ENCODE peak calls at places on chromosomes 16 and 17, in five cellular contexts. A is CD4-positive, CD25-positive, alpha-beta regulatory T cell; N is prostate gland; U is fibroblast of lung; L is psoas muscle. X is an unnamed sample.
A peak's percentile ranks its signal among the peaks of the same experiment; 100 is the strongest.

GRCh38 chr16:8867483-8868271 is 1.1 kb downstream of the CARHSP1 start:
- DNase-seq in A (peak; percentile 52), N (no peak), U (no peak), L (peak; percentile 69), X (peak; percentile 77)

GRCh38 chr17:40791808-40792436 is 7.8 kb downstream of the KRT28 start:
- DNase-seq in A (peak; percentile 8), N (no peak), U (peak; percentile 68), L (no peak), X (no peak)

GRCh38 chr16:85172465-85173071 is 60.3 kb upstream of the CIBAR2 start:
- DNase-seq in A (no peak), N (no peak), U (peak; percentile 49), L (peak; percentile 81), X (no peak)

GRCh38 chr16:56270828-56271227 is 79.5 kb downstream of the GNAO1 start:
- DNase-seq in A (no peak), N (no peak), U (no peak), L (no peak), X (no peak)

GRCh38 chr16:22189473-22190168 is 16.5 kb upstream of the EEF2K start:
- DNase-seq in A (peak; percentile 95), N (peak; percentile 88), U (peak; percentile 32), L (peak; percentile 87), X (peak; percentile 92)

GRCh38 chr17:78263063-78263735 is 31.8 kb downstream of the TMEM235 start:
- DNase-seq in A (peak; percentile 71), N (no peak), U (no peak), L (peak; percentile 70), X (peak; percentile 42)

GRCh38 chr16:56669005-56669839 is at the start of gene MT1H:
- DNase-seq in A (peak; percentile 30), N (no peak), U (no peak), L (no peak), X (no peak)

GRCh38 chr17:57633236-57633635 is 111.9 kb downstream of the CCDC182 start:
- DNase-seq in A (no peak), N (no peak), U (no peak), L (peak; percentile 36), X (no peak)

GRCh38 chr16:87464691-87465300 is 28.0 kb downstream of the ZCCHC14 start:
- DNase-seq in A (peak; percentile 36), N (no peak), U (peak; percentile 98), L (peak; percentile 77), X (peak; percentile 67)

GRCh38 chr16:2716948-2717347 is 3.1 kb downstream of the PRSS27 start:
- DNase-seq in A (no peak), N (no peak), U (no peak), L (no peak), X (no peak)

GRCh38 chr16:72172105-72173034 is at the start of gene PMFBP1:
- DNase-seq in A (peak; percentile 36), N (no peak), U (peak; percentile 60), L (no peak), X (no peak)

GRCh38 chr16:56860226-56861020 is 4.6 kb upstream of the SLC12A3 start:
- DNase-seq in A (peak; percentile 48), N (no peak), U (no peak), L (no peak), X (peak; percentile 63)

GRCh38 chr17:383771-384621 is 31.4 kb upstream of the RPH3AL start:
- DNase-seq in A (no peak), N (no peak), U (no peak), L (no peak), X (no peak)

GRCh38 chr17:27593857-27594255 is 37.1 kb upstream of the LGALS9 start:
- DNase-seq in A (no peak), N (no peak), U (no peak), L (no peak), X (no peak)

GRCh38 chr16:1790611-1791255 is 2.8 kb downstream of the IGFALS start:
- DNase-seq in A (no peak), N (peak; percentile 3), U (no peak), L (no peak), X (no peak)

GRCh38 chr16:19284207-19284606 is 1.3 kb upstream of the CLEC19A start:
- DNase-seq in A (no peak), N (peak; percentile 92), U (no peak), L (no peak), X (no peak)

GRCh38 chr16:12317121-12317810 is 340.7 kb downstream of the SNX29 start:
- DNase-seq in A (no peak), N (no peak), U (no peak), L (no peak), X (no peak)

GRCh38 chr16:30004424-30004776 is 6.4 kb downstream of the DOC2A start:
- DNase-seq in A (no peak), N (no peak), U (no peak), L (peak; percentile 52), X (no peak)

GRCh38 chr16:6018848-6019489 is 921.4 kb upstream of the EEF2KMT start:
- DNase-seq in A (no peak), N (no peak), U (no peak), L (no peak), X (no peak)

DNA sequence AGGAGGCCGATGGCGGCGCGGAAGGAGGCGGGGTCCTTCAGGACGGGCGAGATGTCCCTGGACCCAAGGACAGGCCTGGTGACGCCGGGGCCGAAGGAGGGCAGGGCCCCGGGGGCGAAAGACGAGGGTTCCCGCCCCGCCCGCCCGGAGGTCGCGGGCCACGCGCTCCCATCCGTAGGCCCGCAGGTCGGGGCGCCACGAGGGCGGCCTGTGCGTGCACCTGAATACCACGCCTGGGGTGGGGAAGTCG is 203 bp downstream of the APRT start:
- DNase-seq in A (no peak), N (no peak), U (no peak), L (no peak), X (no peak)
- H3K27ac ChIP-seq in A (peak overlapping the region; percentile 81), N (peak overlapping the region; percentile 84), U (peak overlapping the region; percentile 88), L (peak overlapping the region; percentile 93), X (peak overlapping the region; percentile 97)

GRCh38 chr17:7612294-7612640 is 2.4 kb downstream of the FXR2 start:
- DNase-seq in A (no peak), N (no peak), U (no peak), L (no peak), X (no peak)
- H3K36me3 ChIP-seq in A (no peaks in the 10 kb centered on the region), N (no peaks in the 10 kb centered on the region), U (peaks cover 2% of the 10 kb centered on the region), L (peaks cover 19% of the 10 kb centered on the region), X (no peaks in the 10 kb centered on the region)

GRCh38 chr17:44205962-44206824 is 6.5 kb upstream of the ATXN7L3 start:
- DNase-seq in A (no peak), N (no peak), U (no peak), L (no peak), X (no peak)
- H3K27ac ChIP-seq in A (no peak overlapping the region), N (no peak overlapping the region), U (no peak overlapping the region), L (no peak overlapping the region), X (no peak overlapping the region)

DNA sequence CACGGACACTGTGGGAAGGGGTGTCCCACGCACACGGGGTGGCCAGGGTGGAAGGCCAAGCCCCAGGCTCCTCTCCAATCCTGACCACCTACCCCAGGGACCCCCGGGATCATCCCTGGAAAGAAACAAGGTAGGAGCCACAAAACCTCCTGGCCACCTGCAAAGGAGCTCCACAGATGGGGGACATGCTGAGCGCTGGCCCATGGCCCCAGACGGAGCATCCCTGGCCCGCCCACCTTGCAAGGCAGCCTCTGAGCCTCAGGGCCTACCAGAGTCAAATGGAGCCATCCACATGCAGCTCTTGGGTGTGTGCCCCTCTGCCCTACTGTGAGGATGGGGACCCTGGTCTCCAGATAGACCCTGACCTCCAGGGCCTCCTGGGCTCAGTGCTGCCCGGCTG is 16.3 kb downstream of the SLC38A10 start:
- DNase-seq in A (no peak), N (no peak), U (no peak), L (no peak), X (no peak)
- H3K36me3 ChIP-seq in A (peaks cover 50% of the 10 kb centered on the region), N (no peaks in the 10 kb centered on the region), U (peaks cover 17% of the 10 kb centered on the region), L (peaks cover 63% of the 10 kb centered on the region), X (peaks cover 81% of the 10 kb centered on the region)

GRCh38 chr17:17749025-17749772 is 67.9 kb downstream of the RAI1 start:
- DNase-seq in A (no peak), N (no peak), U (no peak), L (no peak), X (peak; percentile 21)
- H3K27ac ChIP-seq in A (peak overlapping the region; percentile 56), N (peak overlapping the region; percentile 5), U (no peak overlapping the region), L (no peak overlapping the region), X (no peak overlapping the region)

DNA sequence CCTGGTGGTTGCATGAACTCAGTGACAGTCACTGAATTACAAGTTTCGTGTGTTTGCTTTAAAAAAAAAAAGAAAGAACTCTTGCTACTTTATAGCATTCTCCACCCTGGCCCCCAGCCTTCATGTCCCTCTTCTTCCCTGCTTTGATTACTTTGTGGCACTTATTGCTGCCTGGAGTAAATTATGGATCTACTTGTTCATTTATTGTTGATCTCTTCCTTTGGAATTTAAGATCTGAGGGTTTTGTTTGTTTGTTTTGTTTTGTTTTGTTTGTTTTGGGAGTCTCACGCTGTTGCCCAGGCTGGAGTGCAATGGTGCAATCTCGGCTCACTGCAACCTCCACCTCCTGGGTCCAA is 126.5 kb downstream of the ABCC6 start:
- DNase-seq in A (no peak), N (no peak), U (no peak), L (no peak), X (no peak)
- H3K36me3 ChIP-seq in A (peaks cover 61% of the 10 kb centered on the region), N (no peaks in the 10 kb centered on the region), U (peaks cover 27% of the 10 kb centered on the region), L (peaks cover 42% of the 10 kb centered on the region), X (no peaks in the 10 kb centered on the region)

GRCh38 chr17:39633570-39634183 is 3.3 kb upstream of the STARD3 start:
- DNase-seq in A (no peak), N (no peak), U (no peak), L (no peak), X (no peak)
- H3K27ac ChIP-seq in A (no peak overlapping the region), N (peak overlapping the region; percentile 68), U (no peak overlapping the region), L (no peak overlapping the region), X (peak overlapping the region; percentile 91)

GRCh38 chr16:671353-672131 is 3.6 kb downstream of the RHOT2 start:
- DNase-seq in A (no peak), N (no peak), U (no peak), L (no peak), X (no peak)
- H3K36me3 ChIP-seq in A (peaks cover 17% of the 10 kb centered on the region), N (peaks cover 17% of the 10 kb centered on the region), U (peaks cover 37% of the 10 kb centered on the region), L (peaks cover 46% of the 10 kb centered on the region), X (no peaks in the 10 kb centered on the region)